ENCODE peak calls at places on chromosomes 16 and 17, in eight cellular contexts. T, O, X, V, C, F, K and P are unnamed samples.
A peak's percentile ranks its signal among the peaks of the same experiment; 100 is the strongest.

GRCh38 chr16:52993179-52993578 is 59.5 kb downstream of the CHD9NB start:
- DNase-seq in T (no peak), O (peak; percentile 8), X (no peak), V (no peak), C (no peak), F (peak; percentile 2), K (no peak), P (no peak)

GRCh38 chr17:68775338-68775737 is 174.2 kb upstream of the FAM20A start:
- DNase-seq in T (no peak), O (no peak), X (peak; percentile 49), V (no peak), C (no peak), F (no peak), K (no peak), P (no peak)

GRCh38 chr16:80231888-80232287 is 308.9 kb upstream of the DYNLRB2 start:
- DNase-seq in T (no peak), O (peak; percentile 33), X (peak; percentile 83), V (no peak), C (peak; percentile 72), F (no peak), K (no peak), P (no peak)

GRCh38 chr16:12459401-12459791 is 344.3 kb downstream of the CPPED1 start:
- DNase-seq in T (no peak), O (no peak), X (no peak), V (peak; percentile 47), C (peak; percentile 7), F (no peak), K (no peak), P (no peak)

GRCh38 chr16:12612598-12613101 is 191.0 kb downstream of the CPPED1 start:
- DNase-seq in T (no peak), O (peak; percentile 22), X (no peak), V (no peak), C (no peak), F (no peak), K (no peak), P (no peak)

GRCh38 chr17:39229274-39229913 is 3.6 kb upstream of the STAC2 start:
- DNase-seq in T (no peak), O (no peak), X (peak; percentile 83), V (no peak), C (no peak), F (no peak), K (no peak), P (no peak)

GRCh38 chr17:50221500-50222480 is 20.4 kb upstream of the COL1A1 start:
- DNase-seq in T (no peak), O (peak; percentile 33), X (peak; percentile 66), V (peak; percentile 87), C (peak; percentile 36), F (no peak), K (no peak), P (peak; percentile 87)

GRCh38 chr17:81164464-81165245 is 652 bp upstream of the PVALEF start:
- DNase-seq in T (no peak), O (no peak), X (no peak), V (no peak), C (no peak), F (no peak), K (no peak), P (no peak)

GRCh38 chr17:81491193-81491592 is 21.4 kb downstream of the ACTG1 start:
- DNase-seq in T (no peak), O (no peak), X (no peak), V (no peak), C (no peak), F (no peak), K (no peak), P (no peak)

GRCh38 chr17:41463746-41464145 is 3.4 kb downstream of the KRT32 start:
- DNase-seq in T (no peak), O (no peak), X (no peak), V (no peak), C (no peak), F (no peak), K (no peak), P (no peak)

GRCh38 chr16:9389543-9390207 is 298.2 kb downstream of the HAPSTR1 start:
- DNase-seq in T (no peak), O (no peak), X (no peak), V (no peak), C (peak; percentile 9), F (no peak), K (no peak), P (no peak)

GRCh38 chr16:1413684-1414531 is 596 bp downstream of the UNKL start:
- DNase-seq in T (no peak), O (peak; percentile 81), X (peak; percentile 49), V (peak; percentile 55), C (peak; percentile 86), F (peak; percentile 84), K (peak; percentile 56), P (no peak)

GRCh38 chr16:58243528-58244004 is 45.7 kb upstream of the CSNK2A2 start:
- DNase-seq in T (no peak), O (peak; percentile 14), X (no peak), V (no peak), C (peak; percentile 93), F (peak; percentile 38), K (no peak), P (no peak)

GRCh38 chr17:81251091-81251942 is 12.2 kb downstream of the NDUFAF8 start:
- DNase-seq in T (no peak), O (no peak), X (no peak), V (no peak), C (no peak), F (no peak), K (no peak), P (no peak)

GRCh38 chr17:76368545-76368944 is 14.8 kb upstream of the PRPSAP1 start:
- DNase-seq in T (no peak), O (no peak), X (no peak), V (no peak), C (no peak), F (peak; percentile 34), K (no peak), P (peak; percentile 88)

GRCh38 chr17:49756323-49756722 is 7.6 kb downstream of the FAM117A start:
- DNase-seq in T (no peak), O (no peak), X (no peak), V (no peak), C (no peak), F (no peak), K (no peak), P (no peak)

GRCh38 chr16:25065899-25066298 is 45.6 kb upstream of the LCMT1 start:
- DNase-seq in T (no peak), O (no peak), X (no peak), V (no peak), C (peak; percentile 65), F (peak; percentile 58), K (no peak), P (no peak)
- TF ChIP-seq CTCF in T (no peak), O (no peak), X (no peak), V (no peak), C (no peak), F (peak; percentile 60), K (no peak), P (no peak)

GRCh38 chr17:18140648-18141047 is 32.1 kb downstream of the MYO15A start:
- DNase-seq in T (no peak), O (no peak), X (no peak), V (no peak), C (no peak), F (no peak), K (no peak), P (no peak)

GRCh38 chr17:18141210-18141803 is 32.8 kb downstream of the MYO15A start:
- DNase-seq in T (no peak), O (peak; percentile 66), X (peak; percentile 73), V (no peak), C (peak; percentile 59), F (peak; percentile 73), K (no peak), P (no peak)

GRCh38 chr17:18139092-18139491 is 30.5 kb downstream of the MYO15A start:
- DNase-seq in T (no peak), O (no peak), X (no peak), V (no peak), C (no peak), F (no peak), K (no peak), P (no peak)

GRCh38 chr17:18139498-18139897 is 30.9 kb downstream of the MYO15A start:
- DNase-seq in T (no peak), O (no peak), X (no peak), V (no peak), C (no peak), F (no peak), K (no peak), P (no peak)

DNA sequence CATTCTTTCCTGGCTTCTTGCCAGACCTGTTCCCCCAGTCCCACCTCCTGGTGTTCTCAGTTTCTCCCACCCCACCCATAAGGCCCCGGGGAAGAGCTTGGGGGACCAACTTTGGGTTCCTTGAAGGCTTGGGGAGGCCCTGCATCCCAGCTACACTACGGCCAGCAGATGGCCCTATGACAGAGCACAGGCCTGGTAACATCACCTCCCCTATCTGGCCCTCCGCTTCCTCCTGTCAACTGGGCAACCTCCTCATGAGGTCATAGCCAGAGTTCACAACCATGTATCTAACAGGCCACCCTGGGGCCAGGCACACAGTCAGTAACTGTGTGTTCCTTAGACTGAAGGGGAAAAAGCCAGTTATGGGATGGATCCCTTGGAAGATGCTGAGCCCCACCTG is 31.4 kb downstream of the MYO15A start:
- DNase-seq in T (no peak), O (no peak), X (peak; percentile 33), V (no peak), C (peak; percentile 27), F (peak; percentile 57), K (no peak), P (no peak)
- TF ChIP-seq CTCF in T (no peak), O (no peak), X (peak; percentile 41), V (no peak), C (peak; percentile 30), F (peak; percentile 73), K (no peak), P (no peak)

DNA sequence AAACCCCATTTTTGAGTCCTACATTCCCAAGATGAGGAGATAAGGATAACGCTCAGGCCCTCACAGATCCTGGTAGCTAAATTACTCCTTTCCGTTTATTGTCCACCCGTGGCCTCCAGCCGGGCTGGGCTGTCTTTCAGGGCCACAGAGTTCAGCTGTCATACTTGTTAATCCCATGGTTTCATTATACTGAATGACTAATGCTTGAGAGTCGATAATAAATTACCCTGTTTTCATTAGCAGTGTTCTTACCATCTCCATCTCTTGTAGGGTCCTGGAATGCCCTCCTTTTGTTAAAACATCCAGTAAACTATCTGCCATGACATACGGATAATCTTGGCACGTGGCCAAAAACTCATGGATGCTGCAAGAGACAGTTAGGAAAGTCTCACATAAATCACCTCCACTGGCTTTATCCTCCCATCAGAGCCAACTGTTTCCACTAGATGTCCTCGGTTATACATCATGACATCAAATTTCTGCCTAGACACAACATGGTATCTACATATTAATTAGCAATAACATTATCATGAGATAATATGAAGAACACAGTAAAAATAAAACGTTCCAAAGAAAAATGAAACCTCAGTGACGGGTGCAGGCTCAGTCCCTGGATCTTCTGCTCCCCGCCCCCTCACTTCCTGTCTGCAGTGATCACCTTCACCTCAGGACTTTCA is 45.3 kb downstream of the BRD7 start:
- DNase-seq in T (no peak), O (no peak), X (peak; percentile 61), V (no peak), C (no peak), F (no peak), K (no peak), P (no peak)
- TF ChIP-seq CTCF in T (no peak), O (peak; percentile 20), X (peak; percentile 24), V (no peak), C (peak; percentile 20), F (peak; percentile 38), K (peak; percentile 17), P (peak; percentile 51)

DNA sequence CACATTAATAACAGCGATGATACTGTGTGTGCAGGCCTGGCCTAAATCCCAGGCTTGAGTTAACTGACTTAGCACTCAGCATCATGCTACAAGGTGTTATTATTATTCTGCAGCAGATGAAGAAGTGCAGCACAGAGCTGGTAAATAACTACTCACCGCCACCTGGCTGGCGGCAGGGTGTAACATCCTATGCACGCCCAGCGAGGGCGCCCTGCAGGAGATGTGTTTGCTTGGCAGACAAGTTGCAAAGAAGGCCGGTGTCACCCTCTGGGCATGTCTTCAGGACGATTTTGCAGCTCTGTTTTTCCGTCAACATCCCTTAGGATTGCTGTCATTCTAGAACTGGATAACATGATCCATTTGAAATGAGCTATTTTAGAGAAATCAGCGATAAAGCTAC is 30.1 kb downstream of the DNAH9 start:
- DNase-seq in T (no peak), O (no peak), X (no peak), V (no peak), C (no peak), F (peak; percentile 1), K (no peak), P (no peak)
- TF ChIP-seq CTCF in T (no peak), O (no peak), X (no peak), V (no peak), C (no peak), F (no peak), K (peak; percentile 53), P (no peak)